ENCODE peak calls at places on chromosome 3, in four cellular contexts. B, Y, L and N are unnamed samples.

GRCh38 chr3:158727499-158728377 is 4.5 kb downstream of the RARRES1 start:
- DNase-seq in B (peak; percentile 83), L (peak; percentile 73), Y (no peak), N (peak; percentile 39)

GRCh38 chr3:80187981-80188380 is 420.2 kb upstream of the ROBO1 start:
- DNase-seq in B (no peak), L (no peak), Y (no peak), N (no peak)

GRCh38 chr3:71456155-71456554 is 127.4 kb downstream of the FOXP1 start:
- DNase-seq in B (peak; percentile 31), L (no peak), Y (no peak), N (no peak)

GRCh38 chr3:66452247-66453040 is 48.4 kb downstream of the LRIG1 start:
- DNase-seq in Y (no peak), B (no peak), L (peak; percentile 75), N (no peak)

GRCh38 chr3:61847784-61848462 is 286.6 kb downstream of the PTPRG start:
- DNase-seq in B (no peak), L (peak; percentile 84), Y (no peak), N (no peak)

GRCh38 chr3:140834266-140835037 is 107.2 kb upstream of the SLC25A36 start:
- DNase-seq in L (peak; percentile 40), B (no peak), Y (no peak), N (no peak)

GRCh38 chr3:179027326-179027900 is 44.2 kb downstream of the ZMAT3 start:
- DNase-seq in Y (no peak), B (peak; percentile 61), L (peak; percentile 29), N (no peak)

GRCh38 chr3:125512135-125512920 is 7.7 kb downstream of the SNX4 start:
- DNase-seq in B (peak; percentile 57), L (no peak), Y (no peak), N (no peak)

GRCh38 chr3:192445768-192446644 is 281.3 kb downstream of the FGF12 start:
- DNase-seq in B (no peak), L (peak; percentile 25), Y (no peak), N (no peak)

GRCh38 chr3:5314897-5315296 is 127.4 kb downstream of the EDEM1 start:
- DNase-seq in B (no peak), L (no peak), Y (no peak), N (no peak)

GRCh38 chr3:170792511-170792910 is 77.5 kb downstream of the RPL22L1 start:
- DNase-seq in Y (no peak), L (no peak), B (peak; percentile 23), N (no peak)

DNA sequence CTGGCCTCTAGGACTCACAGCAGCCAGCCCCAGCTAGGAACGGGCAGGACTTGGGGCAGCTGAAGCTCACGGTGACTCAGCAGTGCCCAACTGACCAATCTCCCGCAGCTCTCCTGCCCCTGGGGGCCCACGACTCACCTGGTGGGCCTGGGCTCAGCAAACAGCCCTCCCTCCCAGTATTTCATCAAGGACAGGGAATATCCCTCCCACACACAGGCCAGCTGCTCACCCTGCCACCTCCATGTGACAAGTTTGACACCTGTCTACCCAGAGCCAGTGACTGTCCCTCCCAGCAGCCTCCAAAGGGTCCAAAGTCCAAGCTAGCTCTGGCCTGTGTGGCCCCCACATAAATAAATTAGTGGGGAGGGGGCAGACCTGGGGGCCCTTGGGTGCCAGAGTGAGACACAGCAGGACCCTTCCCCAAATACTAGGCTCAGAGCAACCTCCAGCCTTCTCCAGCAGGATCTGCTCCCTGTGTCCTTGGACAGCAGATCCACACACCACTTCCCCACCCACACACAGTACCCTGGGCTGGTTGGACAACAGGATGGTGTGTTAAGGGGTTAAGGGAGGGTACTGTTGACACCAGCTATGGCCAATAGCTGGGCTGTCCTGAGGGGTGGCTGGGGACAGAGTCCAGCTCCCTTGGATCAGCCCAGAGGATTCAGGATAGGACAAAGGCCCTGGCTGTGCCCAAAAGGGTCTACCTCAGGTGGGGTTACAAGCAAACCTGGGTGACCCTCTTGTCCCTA is 4.3 kb downstream of the GNAT1 start:
- DNase-seq in B (no peak), Y (no peak), L (peak; percentile 40), N (peak; percentile 64)
- H4K5ac ChIP-seq in B (no peak overlapping the region), Y (no peak overlapping the region), L (no peak overlapping the region), N (no peak overlapping the region)

DNA sequence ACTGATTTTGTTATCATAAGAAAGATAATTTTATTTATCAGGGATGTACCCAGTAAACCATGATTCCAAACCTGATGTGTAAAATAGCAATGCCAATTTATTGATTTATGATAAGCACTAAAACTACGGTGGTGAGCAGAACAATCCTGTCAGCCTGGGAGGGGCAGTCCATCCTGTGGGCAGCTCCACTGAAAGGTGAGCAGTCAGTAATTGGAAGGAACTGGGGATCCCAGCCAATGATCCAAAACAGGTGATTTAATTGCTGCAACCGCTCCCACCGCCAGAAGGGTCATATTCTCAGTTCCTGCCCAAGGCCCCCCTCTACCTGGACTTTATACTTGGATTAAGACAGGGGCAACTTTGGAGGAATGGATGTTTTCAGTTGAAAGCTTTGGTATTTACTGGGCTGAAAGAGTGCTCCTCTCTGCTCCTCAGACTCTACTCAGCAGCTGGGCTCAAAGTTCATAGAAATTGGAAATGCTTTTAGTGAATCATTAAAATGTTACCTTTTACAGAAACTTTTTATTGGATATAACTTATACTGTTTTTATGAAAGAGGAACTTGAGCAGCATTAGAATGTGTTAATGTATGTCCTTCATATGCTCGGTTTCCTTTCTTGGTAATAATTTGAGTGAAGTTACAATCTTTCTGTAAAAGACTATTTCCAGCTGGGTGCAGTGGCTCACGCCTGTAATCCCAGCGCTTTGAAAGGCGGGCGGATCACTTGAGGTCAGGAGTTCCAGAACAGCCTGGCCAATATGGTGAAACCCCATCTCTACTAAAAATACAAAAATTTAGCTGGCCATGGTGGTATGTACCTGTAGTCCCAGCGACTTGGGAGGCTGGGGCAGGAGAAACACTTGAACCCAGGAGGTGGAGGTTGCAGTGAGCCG is 198.6 kb upstream of the IL12A start:
- DNase-seq in B (no peak), Y (no peak), L (no peak), N (no peak)
- H3K4me1 ChIP-seq in B (peaks cover 25% of the 10 kb centered on the region), Y (peaks cover 3% of the 10 kb centered on the region), L (peaks cover 9% of the 10 kb centered on the region), N (no peaks in the 10 kb centered on the region)

DNA sequence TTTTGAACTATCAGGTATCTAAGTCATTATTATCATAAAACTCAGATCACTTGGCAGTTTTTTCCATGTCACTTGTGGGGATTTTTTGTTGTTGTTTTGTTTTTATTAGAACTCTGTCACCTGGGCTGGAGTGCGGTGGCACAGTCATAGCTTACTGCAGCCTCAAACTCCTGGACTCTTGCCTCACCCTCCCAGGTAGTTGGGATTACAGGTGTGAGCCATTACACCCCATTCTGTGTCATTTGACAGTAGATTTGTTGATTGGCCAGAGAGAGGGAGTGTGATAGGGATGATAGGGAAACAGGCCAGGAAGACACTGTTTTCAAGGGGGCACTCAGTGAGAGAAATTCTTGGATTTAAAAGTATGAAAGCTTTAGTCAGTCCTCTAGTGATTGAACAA is 54.7 kb upstream of the SCAANT1 start:
- DNase-seq in L (peak; percentile 62), Y (no peak), B (no peak), N (no peak)
- H4K5ac ChIP-seq in L (no peak overlapping the region), Y (no peak overlapping the region), B (no peak overlapping the region), N (no peak overlapping the region)

GRCh38 chr3:172129534-172129867 is 90.1 kb downstream of the FNDC3B start:
- DNase-seq in L (no peak), Y (no peak), B (no peak), N (no peak)
- H3K4me1 ChIP-seq in L (peaks cover 14% of the 10 kb centered on the region), Y (peaks cover 7% of the 10 kb centered on the region), B (peaks cover 35% of the 10 kb centered on the region), N (peaks cover 13% of the 10 kb centered on the region)

GRCh38 chr3:184773341-184774186 is 38.4 kb upstream of the VPS8 start:
- DNase-seq in L (no peak), Y (no peak), B (no peak), N (no peak)
- H4K5ac ChIP-seq in L (no peak overlapping the region), Y (no peak overlapping the region), B (peak overlapping the region; percentile 91), N (no peak overlapping the region)

DNA sequence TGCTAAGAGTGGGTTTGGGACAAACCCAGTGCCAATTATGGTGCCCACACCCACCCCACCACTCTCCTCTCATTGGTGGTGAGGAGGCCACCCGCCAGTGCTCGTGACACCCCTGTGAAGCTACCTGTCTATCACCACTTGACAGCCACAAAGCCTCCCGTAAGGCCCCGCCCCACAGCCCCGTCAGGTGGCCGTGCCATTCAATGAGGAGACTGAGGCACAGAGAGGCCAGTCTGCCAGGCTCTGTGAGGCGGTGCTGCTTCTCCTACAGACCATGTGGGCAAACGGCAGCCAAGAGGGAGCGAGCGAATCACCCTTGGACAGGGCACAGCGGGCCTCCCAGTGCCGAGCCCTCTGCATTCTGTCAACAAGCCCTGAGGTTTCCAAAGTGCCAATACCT is 53.5 kb downstream of the IQSEC1 start:
- DNase-seq in L (peak; percentile 24), Y (no peak), B (no peak), N (no peak)
- H3K4me1 ChIP-seq in L (peaks cover 5% of the 10 kb centered on the region), Y (peaks cover 46% of the 10 kb centered on the region), B (peaks cover 32% of the 10 kb centered on the region), N (peaks cover 6% of the 10 kb centered on the region)

DNA sequence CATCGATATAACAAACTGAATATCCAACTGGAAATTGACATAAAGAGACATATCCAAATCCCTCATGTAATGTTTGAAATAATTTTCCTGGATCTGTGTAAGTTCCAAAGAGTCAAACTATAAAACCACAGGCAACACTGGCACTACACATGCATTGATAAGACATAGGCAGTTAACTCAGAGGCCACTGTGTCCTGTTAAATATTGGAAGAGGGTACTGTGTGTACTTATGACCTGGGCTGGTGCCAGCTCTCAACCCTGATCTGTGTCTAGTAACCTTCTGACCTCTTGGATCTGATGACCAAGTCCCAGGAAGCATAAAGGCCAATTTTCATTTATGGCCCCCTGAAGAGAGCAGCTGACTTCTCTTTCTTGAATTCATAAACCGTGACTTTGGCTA is 4.5 kb downstream of the NR1I2 start:
- DNase-seq in Y (no peak), B (no peak), L (no peak), N (no peak)
- H4K5ac ChIP-seq in Y (no peak overlapping the region), B (no peak overlapping the region), L (no peak overlapping the region), N (no peak overlapping the region)

GRCh38 chr3:123648696-123649405 is 64.0 kb upstream of the HACD2 start:
- DNase-seq in L (no peak), Y (no peak), B (no peak), N (no peak)
- H3K4me1 ChIP-seq in L (no peaks in the 10 kb centered on the region), Y (peaks cover 2% of the 10 kb centered on the region), B (peaks cover 13% of the 10 kb centered on the region), N (no peaks in the 10 kb centered on the region)